ENCODE peak calls at places on chromosomes 1 and 21, in nine cellular contexts. A is stimulated activated CD8-positive, alpha-beta memory T cell treated with anti-CD3 and anti-CD28 coated beads, Interleukin-4, amount 100 ng/mL, for 4 hours; O is activated T-cell treated with anti-CD3 and anti-CD28 coated beads for 48 hours; X is HFFc6; W is fibroblast of the aortic adventitia; L is RWPE1; M is fibroblast of mammary gland; Y is esophagus squamous epithelium; U is PC-3. J is an unnamed sample.

GRCh38 chr1:59125711-59126320 is 171.1 kb upstream of the FGGY start:
- DNase-seq in A (no peak), O (no peak), X (no peak), W (no peak), L (no peak), M (no peak), Y (no peak), U (no peak), J (no peak)

GRCh38 chr21:32320059-32320458 is 21.4 kb downstream of the MRAP start:
- DNase-seq in A (no peak), O (no peak), X (no peak), W (no peak), L (no peak), M (no peak), Y (no peak), U (no peak), J (no peak)

GRCh38 chr21:37568415-37568814 is 201.8 kb downstream of the DYRK1A start:
- DNase-seq in A (no peak), O (no peak), X (no peak), W (no peak), L (no peak), M (no peak), Y (no peak), U (no peak), J (no peak)

GRCh38 chr1:168917796-168918195 is 188.7 kb upstream of the ATP1B1 start:
- DNase-seq in A (no peak), O (no peak), X (no peak), W (no peak), L (no peak), M (no peak), Y (no peak), U (peak), J (no peak)

GRCh38 chr1:168273575-168273974 is 7.1 kb upstream of the TBX19 start:
- DNase-seq in A (no peak), O (no peak), X (no peak), W (no peak), L (no peak), M (peak), Y (no peak), U (no peak), J (no peak)

GRCh38 chr1:29256979-29257804 is 20.9 kb downstream of the PTPRU start:
- DNase-seq in A (no peak), O (no peak), X (no peak), W (peak), L (no peak), M (peak), Y (no peak), U (no peak), J (no peak)

GRCh38 chr1:20361805-20362381 is 71.2 kb downstream of the VWA5B1 start:
- DNase-seq in A (no peak), O (peak), X (peak), W (peak), L (peak), M (peak), Y (no peak), U (peak), J (no peak)

GRCh38 chr1:246753670-246754535 is 29.7 kb downstream of the SCCPDH start:
- DNase-seq in A (peak), O (peak), X (peak), W (peak), L (peak), M (peak), Y (no peak), U (peak), J (peak)

GRCh38 chr21:33061233-33061632 is 8.7 kb upstream of the OLIG1 start:
- DNase-seq in A (no peak), O (no peak), X (no peak), W (no peak), L (no peak), M (no peak), Y (no peak), U (no peak), J (no peak)

GRCh38 chr1:41328011-41328615 is 33.1 kb upstream of the FOXO6 start:
- DNase-seq in A (no peak), O (no peak), X (no peak), W (no peak), L (no peak), M (no peak), Y (no peak), U (no peak), J (no peak)

GRCh38 chr1:167819849-167820683 is 93.9 kb downstream of the ADCY10 start:
- DNase-seq in A (no peak), O (peak), X (peak), W (peak), L (peak), M (peak), Y (no peak), U (peak), J (peak)

GRCh38 chr1:228860911-228861829 is 125.9 kb downstream of the RHOU start:
- DNase-seq in A (no peak), O (peak), X (peak), W (peak), L (peak), M (peak), Y (no peak), U (peak), J (peak)

GRCh38 chr21:32001390-32001789 is 128.6 kb downstream of the HUNK start:
- DNase-seq in A (no peak), O (no peak), X (no peak), W (no peak), L (no peak), M (no peak), Y (no peak), U (no peak), J (no peak)

GRCh38 chr1:83596331-83596730 is 402.6 kb downstream of the TTLL7 start:
- DNase-seq in A (no peak), O (no peak), X (no peak), W (peak), L (no peak), M (no peak), Y (no peak), U (no peak), J (no peak)

GRCh38 chr1:165965857-165966256 is 138.4 kb downstream of the UCK2 start:
- DNase-seq in A (no peak), O (no peak), X (no peak), W (no peak), L (no peak), M (no peak), Y (no peak), U (no peak), J (no peak)

GRCh38 chr1:232950919-232951579 is 638 bp downstream of the NTPCR start:
- DNase-seq in A (no peak), O (no peak), X (no peak), W (peak), L (peak), M (no peak), Y (no peak), U (peak), J (peak)

GRCh38 chr1:21149862-21150432 is 26.8 kb downstream of the EIF4G3 start:
- DNase-seq in A (no peak), O (no peak), X (peak), W (peak), L (peak), M (peak), Y (no peak), U (peak), J (no peak)

GRCh38 chr1:203306089-203306969 is 1.0 kb downstream of the BTG2 start:
- DNase-seq in A (no peak), O (no peak), X (peak), W (peak), L (peak), M (peak), Y (peak), U (peak), J (peak)

GRCh38 chr1:168917309-168917708 is 188.3 kb upstream of the DPT start:
- DNase-seq in A (no peak), O (no peak), X (no peak), W (no peak), L (no peak), M (no peak), Y (no peak), U (no peak), J (no peak)

GRCh38 chr1:117826551-117827078 is 102.8 kb downstream of the GDAP2 start:
- DNase-seq in A (no peak), O (no peak), X (peak), W (peak), L (peak), M (peak), Y (no peak), U (peak), J (no peak)

GRCh38 chr1:235906436-235906835 is 39.7 kb upstream of the LYST start:
- DNase-seq in A (no peak), O (no peak), X (no peak), W (no peak), L (no peak), M (no peak), Y (no peak), U (no peak), J (no peak)